ENCODE peak calls at places on chromosomes 5 and 9, in seven cellular contexts. One of them, this sample, is unnamed.

GRCh38 chr9:76691761-76692313 is 72.4 kb upstream of the PCA3 start:
- DNase-seq in ovary: no peak
- DNase-seq in stimulated activated CD4-positive, alpha-beta T cell treated with anti-CD3 and anti-CD28 coated beads, Interleukin-12 subunit alpha, Interleukin-12 subunit beta, amount 100 ng/mL, for 4 hours: no peak
- DNase-seq in stimulated activated CD8-positive, alpha-beta memory T cell treated with anti-CD3 and anti-CD28 coated beads, Interleukin-7, amount 100 ng/mL, for 4 hours: no peak
- DNase-seq in frontal cortex: no peak
- DNase-seq in NAMALWA: no peak
- DNase-seq in AG04450: no peak
- DNase-seq in this sample: no peak

GRCh38 chr5:140214831-140215230 is 39.8 kb downstream of the CYSTM1 start:
- DNase-seq in NAMALWA: no peak
- DNase-seq in AG04450: peak
- DNase-seq in frontal cortex: no peak
- DNase-seq in ovary: no peak
- DNase-seq in stimulated activated CD8-positive, alpha-beta memory T cell treated with anti-CD3 and anti-CD28 coated beads, Interleukin-7, amount 100 ng/mL, for 4 hours: no peak
- DNase-seq in stimulated activated CD4-positive, alpha-beta T cell treated with anti-CD3 and anti-CD28 coated beads, Interleukin-12 subunit alpha, Interleukin-12 subunit beta, amount 100 ng/mL, for 4 hours: no peak
- DNase-seq in this sample: no peak

GRCh38 chr5:142640316-142641005 is 45.4 kb downstream of the FGF1 start:
- DNase-seq in stimulated activated CD4-positive, alpha-beta T cell treated with anti-CD3 and anti-CD28 coated beads, Interleukin-12 subunit alpha, Interleukin-12 subunit beta, amount 100 ng/mL, for 4 hours: no peak
- DNase-seq in NAMALWA: no peak
- DNase-seq in ovary: no peak
- DNase-seq in frontal cortex: no peak
- DNase-seq in stimulated activated CD8-positive, alpha-beta memory T cell treated with anti-CD3 and anti-CD28 coated beads, Interleukin-7, amount 100 ng/mL, for 4 hours: no peak
- DNase-seq in AG04450: no peak
- DNase-seq in this sample: peak

GRCh38 chr5:71955718-71956117 is 151.6 kb upstream of the MAP1B start:
- DNase-seq in stimulated activated CD8-positive, alpha-beta memory T cell treated with anti-CD3 and anti-CD28 coated beads, Interleukin-7, amount 100 ng/mL, for 4 hours: no peak
- DNase-seq in frontal cortex: no peak
- DNase-seq in stimulated activated CD4-positive, alpha-beta T cell treated with anti-CD3 and anti-CD28 coated beads, Interleukin-12 subunit alpha, Interleukin-12 subunit beta, amount 100 ng/mL, for 4 hours: no peak
- DNase-seq in NAMALWA: no peak
- DNase-seq in AG04450: no peak
- DNase-seq in ovary: no peak
- DNase-seq in this sample: peak

GRCh38 chr9:91182429-91182828 is 179.3 kb downstream of the AUH start:
- DNase-seq in frontal cortex: no peak
- DNase-seq in AG04450: no peak
- DNase-seq in stimulated activated CD8-positive, alpha-beta memory T cell treated with anti-CD3 and anti-CD28 coated beads, Interleukin-7, amount 100 ng/mL, for 4 hours: no peak
- DNase-seq in NAMALWA: no peak
- DNase-seq in ovary: no peak
- DNase-seq in stimulated activated CD4-positive, alpha-beta T cell treated with anti-CD3 and anti-CD28 coated beads, Interleukin-12 subunit alpha, Interleukin-12 subunit beta, amount 100 ng/mL, for 4 hours: no peak
- DNase-seq in this sample: no peak

GRCh38 chr5:10306114-10306513 is 1.6 kb downstream of the CMBL start:
- DNase-seq in ovary: no peak
- DNase-seq in AG04450: no peak
- DNase-seq in frontal cortex: no peak
- DNase-seq in stimulated activated CD4-positive, alpha-beta T cell treated with anti-CD3 and anti-CD28 coated beads, Interleukin-12 subunit alpha, Interleukin-12 subunit beta, amount 100 ng/mL, for 4 hours: no peak
- DNase-seq in NAMALWA: no peak
- DNase-seq in stimulated activated CD8-positive, alpha-beta memory T cell treated with anti-CD3 and anti-CD28 coated beads, Interleukin-7, amount 100 ng/mL, for 4 hours: no peak
- DNase-seq in this sample: no peak

GRCh38 chr5:53303105-53303504 is 177.3 kb upstream of the FST start:
- DNase-seq in stimulated activated CD8-positive, alpha-beta memory T cell treated with anti-CD3 and anti-CD28 coated beads, Interleukin-7, amount 100 ng/mL, for 4 hours: no peak
- DNase-seq in stimulated activated CD4-positive, alpha-beta T cell treated with anti-CD3 and anti-CD28 coated beads, Interleukin-12 subunit alpha, Interleukin-12 subunit beta, amount 100 ng/mL, for 4 hours: no peak
- DNase-seq in ovary: no peak
- DNase-seq in NAMALWA: no peak
- DNase-seq in frontal cortex: no peak
- DNase-seq in AG04450: peak
- DNase-seq in this sample: no peak

GRCh38 chr9:119451426-119451825 is 82.2 kb upstream of the BRINP1 start:
- DNase-seq in AG04450: no peak
- DNase-seq in frontal cortex: no peak
- DNase-seq in stimulated activated CD8-positive, alpha-beta memory T cell treated with anti-CD3 and anti-CD28 coated beads, Interleukin-7, amount 100 ng/mL, for 4 hours: no peak
- DNase-seq in stimulated activated CD4-positive, alpha-beta T cell treated with anti-CD3 and anti-CD28 coated beads, Interleukin-12 subunit alpha, Interleukin-12 subunit beta, amount 100 ng/mL, for 4 hours: no peak
- DNase-seq in ovary: no peak
- DNase-seq in NAMALWA: no peak
- DNase-seq in this sample: no peak

GRCh38 chr5:134438641-134439621 is 27.2 kb upstream of the CDKN2AIPNL start:
- DNase-seq in stimulated activated CD4-positive, alpha-beta T cell treated with anti-CD3 and anti-CD28 coated beads, Interleukin-12 subunit alpha, Interleukin-12 subunit beta, amount 100 ng/mL, for 4 hours: no peak
- DNase-seq in stimulated activated CD8-positive, alpha-beta memory T cell treated with anti-CD3 and anti-CD28 coated beads, Interleukin-7, amount 100 ng/mL, for 4 hours: no peak
- DNase-seq in AG04450: peak
- DNase-seq in NAMALWA: no peak
- DNase-seq in frontal cortex: peak
- DNase-seq in ovary: peak
- DNase-seq in this sample: peak

This sample was measured in ELF-1.